ENCODE peak calls at places on chromosome 18, in seven cellular contexts. One of them, this sample, is unnamed. For H3K4me1, the result is how much of the 10 kb centered on the place peaks cover.

GRCh38 chr18:50853863-50854271 is 25.1 kb upstream of the ME2 start:
- DNase-seq in A549: peak
- DNase-seq in thoracic aorta: no peak
- DNase-seq in right cardiac atrium: peak
- DNase-seq in heart right ventricle: no peak
- DNase-seq in upper lobe of left lung: no peak
- DNase-seq in cardiac muscle cell: peak
- DNase-seq in this sample: no peak

GRCh38 chr18:37484893-37485834 is 80.4 kb downstream of the CELF4 start:
- DNase-seq in thoracic aorta: no peak
- DNase-seq in A549: peak
- DNase-seq in right cardiac atrium: peak
- DNase-seq in cardiac muscle cell: peak
- DNase-seq in heart right ventricle: no peak
- DNase-seq in upper lobe of left lung: peak
- DNase-seq in this sample: no peak

GRCh38 chr18:59383831-59384230 is 24.8 kb upstream of the LMAN1 start:
- DNase-seq in right cardiac atrium: no peak
- DNase-seq in cardiac muscle cell: no peak
- DNase-seq in A549: no peak
- DNase-seq in thoracic aorta: no peak
- DNase-seq in upper lobe of left lung: no peak
- DNase-seq in heart right ventricle: no peak
- DNase-seq in this sample: no peak

GRCh38 chr18:38174594-38174993 is 609.0 kb upstream of the CELF4 start:
- DNase-seq in upper lobe of left lung: no peak
- DNase-seq in right cardiac atrium: no peak
- DNase-seq in cardiac muscle cell: no peak
- DNase-seq in A549: no peak
- DNase-seq in heart right ventricle: no peak
- DNase-seq in thoracic aorta: no peak
- DNase-seq in this sample: no peak

GRCh38 chr18:6055711-6056110 is 160.4 kb upstream of the TMEM200C start:
- DNase-seq in upper lobe of left lung: no peak
- DNase-seq in A549: no peak
- DNase-seq in right cardiac atrium: no peak
- DNase-seq in heart right ventricle: no peak
- DNase-seq in cardiac muscle cell: peak
- DNase-seq in thoracic aorta: no peak
- DNase-seq in this sample: no peak

GRCh38 chr18:58784601-58785137 is 80.0 kb upstream of the ZNF532 start:
- DNase-seq in right cardiac atrium: peak
- DNase-seq in heart right ventricle: peak
- DNase-seq in A549: peak
- DNase-seq in upper lobe of left lung: peak
- DNase-seq in thoracic aorta: peak
- DNase-seq in cardiac muscle cell: no peak
- DNase-seq in this sample: no peak

GRCh38 chr18:12657849-12658829 is at the start of gene SPIRE1:
- DNase-seq in heart right ventricle: peak
- DNase-seq in right cardiac atrium: peak
- DNase-seq in upper lobe of left lung: peak
- DNase-seq in cardiac muscle cell: peak
- DNase-seq in thoracic aorta: no peak
- DNase-seq in A549: peak
- DNase-seq in this sample: peak

GRCh38 chr18:48540329-48541025 is 1.6 kb downstream of the CTIF start:
- DNase-seq in heart right ventricle: peak
- DNase-seq in cardiac muscle cell: peak
- DNase-seq in right cardiac atrium: peak
- DNase-seq in upper lobe of left lung: peak
- DNase-seq in thoracic aorta: no peak
- DNase-seq in A549: peak
- DNase-seq in this sample: peak

GRCh38 chr18:58753976-58754375 is 82.7 kb downstream of the MALT1 start:
- DNase-seq in A549: no peak
- DNase-seq in right cardiac atrium: no peak
- DNase-seq in thoracic aorta: no peak
- DNase-seq in cardiac muscle cell: no peak
- DNase-seq in heart right ventricle: no peak
- DNase-seq in upper lobe of left lung: no peak
- DNase-seq in this sample: no peak

GRCh38 chr18:36692909-36693308 is 135.9 kb downstream of the TPGS2 start:
- DNase-seq in upper lobe of left lung: peak
- DNase-seq in cardiac muscle cell: no peak
- DNase-seq in A549: no peak
- DNase-seq in heart right ventricle: no peak
- DNase-seq in right cardiac atrium: no peak
- DNase-seq in thoracic aorta: no peak
- DNase-seq in this sample: no peak

GRCh38 chr18:79876497-79876896 is 75.0 kb downstream of the SLC66A2 start:
- DNase-seq in thoracic aorta: no peak
- DNase-seq in cardiac muscle cell: no peak
- DNase-seq in heart right ventricle: no peak
- DNase-seq in right cardiac atrium: no peak
- DNase-seq in upper lobe of left lung: peak
- DNase-seq in A549: no peak
- DNase-seq in this sample: no peak

GRCh38 chr18:57440331-57441101 is 5.3 kb downstream of the ONECUT2 start:
- DNase-seq in right cardiac atrium: no peak
- DNase-seq in thoracic aorta: no peak
- DNase-seq in upper lobe of left lung: peak
- DNase-seq in A549: no peak
- DNase-seq in cardiac muscle cell: no peak
- DNase-seq in heart right ventricle: no peak
- DNase-seq in this sample: no peak

GRCh38 chr18:57585421-57585820 is 1.1 kb downstream of the FECH start:
- DNase-seq in heart right ventricle: no peak
- DNase-seq in upper lobe of left lung: no peak
- DNase-seq in thoracic aorta: no peak
- DNase-seq in right cardiac atrium: no peak
- DNase-seq in cardiac muscle cell: peak
- DNase-seq in A549: peak
- DNase-seq in this sample: no peak

GRCh38 chr18:30450927-30451326 is 591.6 kb downstream of the DSC3 start:
- DNase-seq in thoracic aorta: no peak
- DNase-seq in right cardiac atrium: no peak
- DNase-seq in upper lobe of left lung: no peak
- DNase-seq in cardiac muscle cell: no peak
- DNase-seq in heart right ventricle: no peak
- DNase-seq in A549: no peak
- DNase-seq in this sample: no peak

GRCh38 chr18:51603111-51603510 is 405.6 kb upstream of the MEX3C start:
- DNase-seq in thoracic aorta: no peak
- DNase-seq in cardiac muscle cell: no peak
- DNase-seq in upper lobe of left lung: no peak
- DNase-seq in right cardiac atrium: no peak
- DNase-seq in A549: no peak
- DNase-seq in heart right ventricle: no peak
- DNase-seq in this sample: no peak

GRCh38 chr18:5630766-5631413 is 87.1 kb upstream of the EPB41L3 start:
- DNase-seq in right cardiac atrium: peak
- DNase-seq in heart right ventricle: peak
- DNase-seq in thoracic aorta: no peak
- DNase-seq in cardiac muscle cell: no peak
- DNase-seq in A549: no peak
- DNase-seq in upper lobe of left lung: peak
- DNase-seq in this sample: no peak

GRCh38 chr18:73975266-73975665 is 172.4 kb downstream of the FBXO15 start:
- DNase-seq in cardiac muscle cell: peak
- DNase-seq in right cardiac atrium: no peak
- DNase-seq in A549: no peak
- DNase-seq in thoracic aorta: no peak
- DNase-seq in upper lobe of left lung: no peak
- DNase-seq in heart right ventricle: no peak
- DNase-seq in this sample: no peak

GRCh38 chr18:25672490-25672889 is 320.5 kb upstream of the ZNF521 start:
- DNase-seq in A549: no peak
- DNase-seq in heart right ventricle: no peak
- DNase-seq in cardiac muscle cell: no peak
- DNase-seq in thoracic aorta: no peak
- DNase-seq in upper lobe of left lung: no peak
- DNase-seq in right cardiac atrium: no peak
- DNase-seq in this sample: no peak

GRCh38 chr18:72762505-72763122 is 105.2 kb downstream of the NETO1 start:
- DNase-seq in A549: peak
- DNase-seq in cardiac muscle cell: peak
- DNase-seq in heart right ventricle: peak
- DNase-seq in upper lobe of left lung: no peak
- DNase-seq in thoracic aorta: no peak
- DNase-seq in right cardiac atrium: no peak
- DNase-seq in this sample: no peak

GRCh38 chr18:64330161-64330560 is 181.3 kb upstream of the LINC00305 start:
- DNase-seq in A549: peak
- DNase-seq in thoracic aorta: no peak
- DNase-seq in heart right ventricle: no peak
- DNase-seq in cardiac muscle cell: peak
- DNase-seq in upper lobe of left lung: no peak
- DNase-seq in right cardiac atrium: no peak
- DNase-seq in this sample: no peak

GRCh38 chr18:46333371-46334199 is 229.4 kb downstream of the HAUS1 start:
- DNase-seq in cardiac muscle cell: peak
- DNase-seq in thoracic aorta: no peak
- DNase-seq in right cardiac atrium: peak
- DNase-seq in upper lobe of left lung: peak
- DNase-seq in heart right ventricle: peak
- DNase-seq in A549: peak
- DNase-seq in this sample: peak

GRCh38 chr18:45997689-45998088 is 30.6 kb upstream of the EPG5 start:
- DNase-seq in upper lobe of left lung: no peak
- DNase-seq in A549: no peak
- DNase-seq in right cardiac atrium: no peak
- DNase-seq in heart right ventricle: no peak
- DNase-seq in cardiac muscle cell: no peak
- DNase-seq in thoracic aorta: no peak
- DNase-seq in this sample: no peak

GRCh38 chr18:44680271-44681038 is at the start of gene SETBP1:
- DNase-seq in right cardiac atrium: peak
- DNase-seq in upper lobe of left lung: peak
- DNase-seq in A549: peak
- DNase-seq in thoracic aorta: peak
- DNase-seq in cardiac muscle cell: peak
- DNase-seq in heart right ventricle: peak
- DNase-seq in this sample: peak

GRCh38 chr18:61943175-61943964 is 50.6 kb upstream of the RNF152 start:
- DNase-seq in cardiac muscle cell: no peak
- DNase-seq in upper lobe of left lung: no peak
- DNase-seq in right cardiac atrium: no peak
- DNase-seq in A549: no peak
- DNase-seq in heart right ventricle: no peak
- DNase-seq in thoracic aorta: no peak
- DNase-seq in this sample: no peak

GRCh38 chr18:8121942-8122480 is 487.2 kb upstream of the RAB12 start:
- DNase-seq in upper lobe of left lung: no peak
- DNase-seq in cardiac muscle cell: peak
- DNase-seq in right cardiac atrium: no peak
- DNase-seq in heart right ventricle: no peak
- DNase-seq in A549: peak
- DNase-seq in thoracic aorta: no peak
- DNase-seq in this sample: no peak

GRCh38 chr18:473687-474265 is 26.7 kb downstream of the COLEC12 start:
- DNase-seq in heart right ventricle: no peak
- DNase-seq in A549: no peak
- DNase-seq in thoracic aorta: no peak
- DNase-seq in cardiac muscle cell: peak
- DNase-seq in upper lobe of left lung: no peak
- DNase-seq in right cardiac atrium: no peak
- DNase-seq in this sample: no peak
- H3K27ac ChIP-seq in heart right ventricle: no peak
- H3K27ac ChIP-seq in A549: no peak
- H3K27ac ChIP-seq in thoracic aorta: no peak
- H3K27ac ChIP-seq in cardiac muscle cell: peak
- H3K27ac ChIP-seq in upper lobe of left lung: no peak
- H3K27ac ChIP-seq in right cardiac atrium: no peak
- H3K27ac ChIP-seq in this sample: peak

GRCh38 chr18:63202814-63203213 is 116.8 kb downstream of the BCL2 start:
- DNase-seq in thoracic aorta: no peak
- DNase-seq in cardiac muscle cell: no peak
- DNase-seq in heart right ventricle: no peak
- DNase-seq in A549: no peak
- DNase-seq in right cardiac atrium: no peak
- DNase-seq in upper lobe of left lung: no peak
- DNase-seq in this sample: no peak
- H3K4me1 ChIP-seq in thoracic aorta: under half
- H3K4me1 ChIP-seq in cardiac muscle cell: under half
- H3K4me1 ChIP-seq in heart right ventricle: under half
- H3K4me1 ChIP-seq in A549: under half
- H3K4me1 ChIP-seq in right cardiac atrium: under half
- H3K4me1 ChIP-seq in upper lobe of left lung: under half
- H3K4me1 ChIP-seq in this sample: under half

GRCh38 chr18:395481-396250 is 104.8 kb downstream of the COLEC12 start:
- DNase-seq in A549: no peak
- DNase-seq in thoracic aorta: no peak
- DNase-seq in cardiac muscle cell: peak
- DNase-seq in upper lobe of left lung: no peak
- DNase-seq in right cardiac atrium: no peak
- DNase-seq in heart right ventricle: no peak
- DNase-seq in this sample: no peak
- H3K27ac ChIP-seq in A549: no peak
- H3K27ac ChIP-seq in thoracic aorta: no peak
- H3K27ac ChIP-seq in cardiac muscle cell: peak
- H3K27ac ChIP-seq in upper lobe of left lung: no peak
- H3K27ac ChIP-seq in right cardiac atrium: peak
- H3K27ac ChIP-seq in heart right ventricle: peak
- H3K27ac ChIP-seq in this sample: peak

GRCh38 chr18:77072566-77072965 is 60.0 kb downstream of the MBP start:
- DNase-seq in cardiac muscle cell: no peak
- DNase-seq in A549: no peak
- DNase-seq in upper lobe of left lung: no peak
- DNase-seq in heart right ventricle: no peak
- DNase-seq in right cardiac atrium: no peak
- DNase-seq in thoracic aorta: no peak
- DNase-seq in this sample: no peak

GRCh38 chr18:77071711-77072292 is 60.8 kb downstream of the MBP start:
- DNase-seq in thoracic aorta: peak
- DNase-seq in right cardiac atrium: peak
- DNase-seq in heart right ventricle: no peak
- DNase-seq in upper lobe of left lung: no peak
- DNase-seq in A549: peak
- DNase-seq in cardiac muscle cell: peak
- DNase-seq in this sample: no peak

GRCh38 chr18:77073336-77074093 is 59.1 kb downstream of the MBP start:
- DNase-seq in thoracic aorta: no peak
- DNase-seq in upper lobe of left lung: no peak
- DNase-seq in heart right ventricle: no peak
- DNase-seq in cardiac muscle cell: no peak
- DNase-seq in right cardiac atrium: no peak
- DNase-seq in A549: no peak
- DNase-seq in this sample: no peak

GRCh38 chr18:77076111-77076510 is 56.5 kb downstream of the MBP start:
- DNase-seq in right cardiac atrium: no peak
- DNase-seq in A549: no peak
- DNase-seq in heart right ventricle: no peak
- DNase-seq in cardiac muscle cell: no peak
- DNase-seq in upper lobe of left lung: no peak
- DNase-seq in thoracic aorta: no peak
- DNase-seq in this sample: no peak

DNA sequence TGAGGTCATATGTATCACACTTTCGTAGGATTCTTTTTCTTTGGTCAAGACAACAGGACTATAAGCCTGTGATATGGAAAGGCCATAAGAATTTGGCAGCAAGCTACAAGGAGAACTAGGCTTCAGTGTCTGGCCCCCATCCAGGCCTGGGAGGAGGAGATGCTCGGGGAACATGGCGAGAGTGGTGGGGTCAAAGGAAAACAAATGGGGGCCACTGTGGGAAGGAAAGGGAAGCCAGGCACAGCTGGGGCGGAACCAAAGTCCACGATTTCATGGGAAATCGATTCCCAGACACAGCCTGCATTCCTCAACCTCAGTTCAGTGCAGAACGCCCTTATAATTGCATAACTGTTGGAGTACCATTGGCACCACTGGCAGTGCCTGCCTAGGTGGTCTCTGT is 58.2 kb downstream of the MBP start:
- DNase-seq in thoracic aorta: no peak
- DNase-seq in cardiac muscle cell: no peak
- DNase-seq in A549: no peak
- DNase-seq in heart right ventricle: no peak
- DNase-seq in upper lobe of left lung: no peak
- DNase-seq in right cardiac atrium: no peak
- DNase-seq in this sample: no peak
- H3K4me1 ChIP-seq in thoracic aorta: under half
- H3K4me1 ChIP-seq in cardiac muscle cell: under half
- H3K4me1 ChIP-seq in A549: half or more
- H3K4me1 ChIP-seq in heart right ventricle: half or more
- H3K4me1 ChIP-seq in upper lobe of left lung: under half
- H3K4me1 ChIP-seq in right cardiac atrium: under half
- H3K4me1 ChIP-seq in this sample: half or more